ENCODE peak calls at places on chromosome 11, in eight cellular contexts. One of them, this sample, is unnamed.

GRCh38 chr11:76783901-76784813 is 1.0 kb downstream of the TSKU start:
- DNase-seq in K562: peak
- DNase-seq in hepatic stellate cell: peak
- DNase-seq in prostate gland: peak
- DNase-seq in activated T-helper 1 cell treated with anti-CD3 and anti-CD28 coated beads, Interleukin-2, amount 50 U/mL, for 16 hours: no peak
- DNase-seq in stimulated activated CD4-positive, alpha-beta T cell treated with anti-CD3 and anti-CD28 coated beads, TNF-alpha, amount 100 ng/mL, for 1 hour: no peak
- DNase-seq in adipocyte: peak
- DNase-seq in Karpas-422: no peak
- DNase-seq in this sample: no peak

GRCh38 chr11:92841719-92842118 is 127.7 kb upstream of the MTNR1B start:
- DNase-seq in K562: no peak
- DNase-seq in hepatic stellate cell: peak
- DNase-seq in prostate gland: no peak
- DNase-seq in activated T-helper 1 cell treated with anti-CD3 and anti-CD28 coated beads, Interleukin-2, amount 50 U/mL, for 16 hours: no peak
- DNase-seq in stimulated activated CD4-positive, alpha-beta T cell treated with anti-CD3 and anti-CD28 coated beads, TNF-alpha, amount 100 ng/mL, for 1 hour: no peak
- DNase-seq in adipocyte: no peak
- DNase-seq in Karpas-422: no peak
- DNase-seq in this sample: no peak

GRCh38 chr11:945986-946385 is 20.3 kb downstream of the AP2A2 start:
- DNase-seq in K562: no peak
- DNase-seq in hepatic stellate cell: no peak
- DNase-seq in prostate gland: no peak
- DNase-seq in activated T-helper 1 cell treated with anti-CD3 and anti-CD28 coated beads, Interleukin-2, amount 50 U/mL, for 16 hours: no peak
- DNase-seq in stimulated activated CD4-positive, alpha-beta T cell treated with anti-CD3 and anti-CD28 coated beads, TNF-alpha, amount 100 ng/mL, for 1 hour: no peak
- DNase-seq in adipocyte: no peak
- DNase-seq in Karpas-422: no peak
- DNase-seq in this sample: no peak

GRCh38 chr11:130070829-130071205 is 1.1 kb downstream of the APLP2 start:
- DNase-seq in K562: no peak
- DNase-seq in hepatic stellate cell: peak
- DNase-seq in prostate gland: peak
- DNase-seq in activated T-helper 1 cell treated with anti-CD3 and anti-CD28 coated beads, Interleukin-2, amount 50 U/mL, for 16 hours: no peak
- DNase-seq in stimulated activated CD4-positive, alpha-beta T cell treated with anti-CD3 and anti-CD28 coated beads, TNF-alpha, amount 100 ng/mL, for 1 hour: no peak
- DNase-seq in adipocyte: peak
- DNase-seq in Karpas-422: peak
- DNase-seq in this sample: peak

GRCh38 chr11:56783448-56784041 is 35.0 kb upstream of the OR9G4 start:
- DNase-seq in K562: peak
- DNase-seq in hepatic stellate cell: peak
- DNase-seq in prostate gland: peak
- DNase-seq in activated T-helper 1 cell treated with anti-CD3 and anti-CD28 coated beads, Interleukin-2, amount 50 U/mL, for 16 hours: no peak
- DNase-seq in stimulated activated CD4-positive, alpha-beta T cell treated with anti-CD3 and anti-CD28 coated beads, TNF-alpha, amount 100 ng/mL, for 1 hour: no peak
- DNase-seq in adipocyte: peak
- DNase-seq in Karpas-422: peak
- DNase-seq in this sample: no peak

GRCh38 chr11:88575876-88576275 is 238.3 kb upstream of the CTSC start:
- DNase-seq in K562: no peak
- DNase-seq in hepatic stellate cell: no peak
- DNase-seq in prostate gland: no peak
- DNase-seq in activated T-helper 1 cell treated with anti-CD3 and anti-CD28 coated beads, Interleukin-2, amount 50 U/mL, for 16 hours: no peak
- DNase-seq in stimulated activated CD4-positive, alpha-beta T cell treated with anti-CD3 and anti-CD28 coated beads, TNF-alpha, amount 100 ng/mL, for 1 hour: no peak
- DNase-seq in adipocyte: no peak
- DNase-seq in Karpas-422: no peak
- DNase-seq in this sample: no peak

GRCh38 chr11:112511906-112512305 is 251.2 kb upstream of the PLET1 start:
- DNase-seq in K562: no peak
- DNase-seq in hepatic stellate cell: no peak
- DNase-seq in prostate gland: no peak
- DNase-seq in activated T-helper 1 cell treated with anti-CD3 and anti-CD28 coated beads, Interleukin-2, amount 50 U/mL, for 16 hours: no peak
- DNase-seq in stimulated activated CD4-positive, alpha-beta T cell treated with anti-CD3 and anti-CD28 coated beads, TNF-alpha, amount 100 ng/mL, for 1 hour: no peak
- DNase-seq in adipocyte: no peak
- DNase-seq in Karpas-422: no peak
- DNase-seq in this sample: no peak

GRCh38 chr11:44157019-44157418 is 61.5 kb downstream of the EXT2 start:
- DNase-seq in K562: no peak
- DNase-seq in hepatic stellate cell: no peak
- DNase-seq in prostate gland: no peak
- DNase-seq in activated T-helper 1 cell treated with anti-CD3 and anti-CD28 coated beads, Interleukin-2, amount 50 U/mL, for 16 hours: no peak
- DNase-seq in stimulated activated CD4-positive, alpha-beta T cell treated with anti-CD3 and anti-CD28 coated beads, TNF-alpha, amount 100 ng/mL, for 1 hour: no peak
- DNase-seq in adipocyte: no peak
- DNase-seq in Karpas-422: no peak
- DNase-seq in this sample: no peak